ENCODE peak calls at places on chromosomes 16 and 17, in ten cellular contexts. One of them, this sample, is unnamed.

GRCh38 chr17:45660474-45660873 is 123.6 kb upstream of the CRHR1 start:
- DNase-seq in breast epithelium: no peak
- DNase-seq in Panc1: no peak
- DNase-seq in GM23338: peak; percentile 36
- DNase-seq in spleen: no peak
- DNase-seq in H1: no peak
- DNase-seq in HCT116: no peak
- DNase-seq in stomach: no peak
- DNase-seq in prostate gland: no peak
- DNase-seq in GM12892: no peak
- DNase-seq in this sample: no peak

GRCh38 chr16:29307598-29308507 is 98.7 kb downstream of the NPIPB11 start:
- DNase-seq in breast epithelium: no peak
- DNase-seq in Panc1: no peak
- DNase-seq in GM23338: no peak
- DNase-seq in spleen: no peak
- DNase-seq in H1: no peak
- DNase-seq in HCT116: no peak
- DNase-seq in stomach: no peak
- DNase-seq in prostate gland: no peak
- DNase-seq in GM12892: no peak
- DNase-seq in this sample: no peak

GRCh38 chr16:77434365-77435239 is at the start of gene ADAMTS18:
- DNase-seq in breast epithelium: no peak
- DNase-seq in Panc1: no peak
- DNase-seq in GM23338: peak; percentile 72
- DNase-seq in spleen: no peak
- DNase-seq in H1: peak; percentile 63
- DNase-seq in HCT116: no peak
- DNase-seq in stomach: no peak
- DNase-seq in prostate gland: no peak
- DNase-seq in GM12892: no peak
- DNase-seq in this sample: no peak

GRCh38 chr16:68253721-68254120 is 8.5 kb downstream of the PLA2G15 start:
- DNase-seq in breast epithelium: no peak
- DNase-seq in Panc1: no peak
- DNase-seq in GM23338: no peak
- DNase-seq in spleen: no peak
- DNase-seq in H1: no peak
- DNase-seq in HCT116: no peak
- DNase-seq in stomach: no peak
- DNase-seq in prostate gland: no peak
- DNase-seq in GM12892: no peak
- DNase-seq in this sample: no peak

GRCh38 chr17:67891481-67892119 is 66.3 kb downstream of the BPTF start:
- DNase-seq in breast epithelium: no peak
- DNase-seq in Panc1: no peak
- DNase-seq in GM23338: peak; percentile 22
- DNase-seq in spleen: no peak
- DNase-seq in H1: no peak
- DNase-seq in HCT116: peak; percentile 6
- DNase-seq in stomach: no peak
- DNase-seq in prostate gland: peak; percentile 13
- DNase-seq in GM12892: no peak
- DNase-seq in this sample: no peak

GRCh38 chr16:2531696-2532493 is 687 bp upstream of the CEMP1 start:
- DNase-seq in breast epithelium: peak; percentile 99
- DNase-seq in Panc1: peak; percentile 77
- DNase-seq in GM23338: peak; percentile 99
- DNase-seq in spleen: peak; percentile 100
- DNase-seq in H1: peak; percentile 95
- DNase-seq in HCT116: peak; percentile 91
- DNase-seq in stomach: peak; percentile 99
- DNase-seq in prostate gland: peak; percentile 98
- DNase-seq in GM12892: peak; percentile 99
- DNase-seq in this sample: no peak

GRCh38 chr17:74325743-74326379 is at the start of gene KIF19:
- DNase-seq in breast epithelium: no peak
- DNase-seq in Panc1: no peak
- DNase-seq in GM23338: peak; percentile 85
- DNase-seq in spleen: peak; percentile 86
- DNase-seq in H1: peak; percentile 80
- DNase-seq in HCT116: no peak
- DNase-seq in stomach: peak; percentile 55
- DNase-seq in prostate gland: no peak
- DNase-seq in GM12892: peak; percentile 83
- DNase-seq in this sample: no peak

GRCh38 chr16:18932243-18932997 is 6.2 kb upstream of the SMG1 start:
- DNase-seq in breast epithelium: no peak
- DNase-seq in Panc1: no peak
- DNase-seq in GM23338: no peak
- DNase-seq in spleen: no peak
- DNase-seq in H1: no peak
- DNase-seq in HCT116: no peak
- DNase-seq in stomach: no peak
- DNase-seq in prostate gland: no peak
- DNase-seq in GM12892: no peak
- DNase-seq in this sample: no peak

DNA sequence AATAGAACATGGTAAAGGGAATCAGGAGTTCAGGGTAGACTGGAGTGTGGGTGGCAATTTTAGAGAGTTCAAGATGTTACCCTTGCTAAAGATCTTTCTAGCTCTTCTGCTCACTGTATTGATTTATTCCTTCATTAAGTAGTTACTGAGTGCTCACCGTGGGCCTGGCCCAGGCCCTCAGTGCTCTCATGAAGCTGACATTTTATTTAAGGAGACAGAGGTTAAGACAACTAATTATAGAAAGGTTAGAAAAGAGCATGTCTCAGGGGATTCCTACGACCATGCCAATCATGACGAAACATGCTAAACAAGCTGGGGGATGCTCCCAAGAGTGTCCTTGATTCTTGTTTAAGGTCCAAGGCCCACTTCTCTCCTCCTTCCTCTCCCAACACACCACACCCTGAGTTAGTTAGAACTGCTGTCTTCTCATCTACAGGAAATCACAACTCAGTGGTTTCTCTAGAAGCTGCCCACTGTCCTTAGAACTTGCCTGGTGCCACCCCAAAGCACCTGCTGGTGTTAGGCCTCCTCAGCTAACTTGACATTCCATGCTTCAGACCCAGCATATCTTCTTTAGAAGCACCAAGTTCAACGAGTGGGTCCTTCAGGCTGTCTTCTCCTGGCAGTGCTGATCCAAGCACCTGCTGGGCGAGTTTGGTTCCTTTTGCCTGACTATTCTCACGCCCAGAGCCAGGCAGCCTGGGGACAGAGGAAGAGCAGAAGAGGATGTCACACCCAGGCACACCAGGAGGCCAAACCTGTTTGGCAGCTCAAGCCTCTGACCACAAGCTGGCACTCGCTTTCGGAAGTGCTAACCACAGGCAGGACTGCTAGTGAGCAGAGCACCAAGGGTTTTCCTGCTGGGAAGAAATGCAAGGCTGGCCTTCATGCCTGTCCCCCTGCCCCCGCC is 78.9 kb downstream of the GAS7 start:
- DNase-seq in breast epithelium: peak; percentile 92
- DNase-seq in Panc1: no peak
- DNase-seq in GM23338: peak; percentile 45
- DNase-seq in spleen: peak; percentile 89
- DNase-seq in H1: no peak
- DNase-seq in HCT116: peak; percentile 90
- DNase-seq in stomach: peak; percentile 49
- DNase-seq in prostate gland: peak; percentile 95
- DNase-seq in GM12892: no peak
- DNase-seq in this sample: no peak
- TF ChIP-seq POLR2AphosphoS5 in breast epithelium: peak; percentile 59
- TF ChIP-seq POLR2AphosphoS5 in Panc1: no peak
- TF ChIP-seq POLR2AphosphoS5 in GM23338: no peak
- TF ChIP-seq POLR2AphosphoS5 in spleen: peak; percentile 28
- TF ChIP-seq POLR2AphosphoS5 in H1: no peak
- TF ChIP-seq POLR2AphosphoS5 in HCT116: peak; percentile 71
- TF ChIP-seq POLR2AphosphoS5 in stomach: no peak
- TF ChIP-seq POLR2AphosphoS5 in prostate gland: peak; percentile 98
- TF ChIP-seq POLR2AphosphoS5 in GM12892: no peak
- TF ChIP-seq POLR2AphosphoS5 in this sample: no peak

GRCh38 chr17:49327835-49328784 is 33.9 kb downstream of the ZNF652 start:
- DNase-seq in breast epithelium: no peak
- DNase-seq in Panc1: no peak
- DNase-seq in GM23338: no peak
- DNase-seq in spleen: no peak
- DNase-seq in H1: no peak
- DNase-seq in HCT116: no peak
- DNase-seq in stomach: no peak
- DNase-seq in prostate gland: no peak
- DNase-seq in GM12892: no peak
- DNase-seq in this sample: no peak
- TF ChIP-seq POLR2AphosphoS5 in breast epithelium: no peak
- TF ChIP-seq POLR2AphosphoS5 in Panc1: no peak
- TF ChIP-seq POLR2AphosphoS5 in GM23338: no peak
- TF ChIP-seq POLR2AphosphoS5 in spleen: no peak
- TF ChIP-seq POLR2AphosphoS5 in H1: no peak
- TF ChIP-seq POLR2AphosphoS5 in HCT116: no peak
- TF ChIP-seq POLR2AphosphoS5 in stomach: no peak
- TF ChIP-seq POLR2AphosphoS5 in prostate gland: no peak
- TF ChIP-seq POLR2AphosphoS5 in GM12892: no peak
- TF ChIP-seq POLR2AphosphoS5 in this sample: no peak

GRCh38 chr17:77774182-77774581 is 184.3 kb upstream of the TNRC6C start:
- DNase-seq in breast epithelium: no peak
- DNase-seq in Panc1: no peak
- DNase-seq in GM23338: no peak
- DNase-seq in spleen: no peak
- DNase-seq in H1: no peak
- DNase-seq in HCT116: no peak
- DNase-seq in stomach: no peak
- DNase-seq in prostate gland: no peak
- DNase-seq in GM12892: no peak
- DNase-seq in this sample: no peak

GRCh38 chr17:77779711-77780539 is 178.6 kb upstream of the TNRC6C start:
- DNase-seq in breast epithelium: peak; percentile 66
- DNase-seq in Panc1: no peak
- DNase-seq in GM23338: no peak
- DNase-seq in spleen: no peak
- DNase-seq in H1: no peak
- DNase-seq in HCT116: no peak
- DNase-seq in stomach: no peak
- DNase-seq in prostate gland: peak; percentile 24
- DNase-seq in GM12892: no peak
- DNase-seq in this sample: no peak

GRCh38 chr17:77781536-77781935 is 177.0 kb upstream of the TNRC6C start:
- DNase-seq in breast epithelium: no peak
- DNase-seq in Panc1: no peak
- DNase-seq in GM23338: peak; percentile 47
- DNase-seq in spleen: no peak
- DNase-seq in H1: no peak
- DNase-seq in HCT116: no peak
- DNase-seq in stomach: no peak
- DNase-seq in prostate gland: no peak
- DNase-seq in GM12892: no peak
- DNase-seq in this sample: no peak

GRCh38 chr17:77782611-77783010 is 175.9 kb upstream of the TNRC6C start:
- DNase-seq in breast epithelium: no peak
- DNase-seq in Panc1: no peak
- DNase-seq in GM23338: no peak
- DNase-seq in spleen: no peak
- DNase-seq in H1: no peak
- DNase-seq in HCT116: no peak
- DNase-seq in stomach: no peak
- DNase-seq in prostate gland: no peak
- DNase-seq in GM12892: no peak
- DNase-seq in this sample: no peak

DNA sequence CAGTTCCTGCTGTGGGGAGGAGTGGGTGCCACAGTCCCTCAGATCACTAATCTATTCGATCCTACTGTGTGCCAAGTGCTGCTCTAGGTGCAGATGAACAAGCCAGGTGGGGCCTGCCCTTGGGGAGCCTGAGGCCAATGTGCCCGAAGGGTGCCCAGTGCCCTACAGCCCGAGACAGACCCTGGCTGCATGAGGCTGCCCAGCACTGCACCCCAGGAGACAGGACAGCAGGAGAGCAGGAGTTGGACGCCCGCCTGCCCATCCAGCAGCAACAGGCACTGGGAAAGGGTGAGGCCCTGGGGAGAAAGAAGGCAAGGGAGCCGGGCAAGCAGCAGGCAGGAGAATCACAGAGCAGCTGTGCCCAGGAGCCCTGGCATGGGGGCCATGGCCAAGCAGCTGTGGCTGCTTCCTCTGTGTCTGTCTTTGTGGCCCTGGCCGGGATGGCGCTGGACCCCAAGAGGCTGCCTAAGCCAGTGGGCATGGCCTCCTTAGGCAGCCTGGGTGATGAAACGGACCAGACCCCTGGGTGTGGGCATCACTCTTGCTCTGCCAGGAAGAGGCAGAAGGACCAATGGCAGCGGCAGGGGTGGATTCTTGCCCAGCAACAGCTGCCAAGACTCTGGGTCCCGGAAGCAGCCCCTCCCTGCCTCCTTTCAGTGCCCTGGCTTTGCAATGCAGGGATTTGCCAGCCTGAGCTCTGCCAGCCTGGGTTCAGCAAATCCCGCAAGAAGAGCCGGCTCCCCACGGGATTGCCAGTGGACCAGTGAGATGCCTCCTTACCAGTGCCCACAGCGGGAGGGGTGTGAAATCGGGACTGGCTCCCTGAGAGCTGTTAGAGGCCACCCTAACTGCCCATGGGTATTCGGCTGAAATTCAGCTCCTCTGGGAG is 179.6 kb upstream of the TNRC6C start:
- DNase-seq in breast epithelium: peak; percentile 59
- DNase-seq in Panc1: no peak
- DNase-seq in GM23338: no peak
- DNase-seq in spleen: no peak
- DNase-seq in H1: no peak
- DNase-seq in HCT116: no peak
- DNase-seq in stomach: peak; percentile 34
- DNase-seq in prostate gland: peak; percentile 76
- DNase-seq in GM12892: no peak
- DNase-seq in this sample: no peak
- TF ChIP-seq POLR2AphosphoS5 in breast epithelium: no peak
- TF ChIP-seq POLR2AphosphoS5 in Panc1: no peak
- TF ChIP-seq POLR2AphosphoS5 in GM23338: no peak
- TF ChIP-seq POLR2AphosphoS5 in spleen: no peak
- TF ChIP-seq POLR2AphosphoS5 in H1: no peak
- TF ChIP-seq POLR2AphosphoS5 in HCT116: no peak
- TF ChIP-seq POLR2AphosphoS5 in stomach: peak; percentile 49
- TF ChIP-seq POLR2AphosphoS5 in prostate gland: peak; percentile 66
- TF ChIP-seq POLR2AphosphoS5 in GM12892: no peak
- TF ChIP-seq POLR2AphosphoS5 in this sample: no peak

GRCh38 chr17:65711671-65712276 is 150.3 kb upstream of the AXIN2 start:
- DNase-seq in breast epithelium: no peak
- DNase-seq in Panc1: no peak
- DNase-seq in GM23338: no peak
- DNase-seq in spleen: no peak
- DNase-seq in H1: no peak
- DNase-seq in HCT116: no peak
- DNase-seq in stomach: no peak
- DNase-seq in prostate gland: no peak
- DNase-seq in GM12892: no peak
- DNase-seq in this sample: no peak

GRCh38 chr17:65712383-65713267 is 151.2 kb upstream of the AXIN2 start:
- DNase-seq in breast epithelium: no peak
- DNase-seq in Panc1: no peak
- DNase-seq in GM23338: no peak
- DNase-seq in spleen: no peak
- DNase-seq in H1: no peak
- DNase-seq in HCT116: no peak
- DNase-seq in stomach: no peak
- DNase-seq in prostate gland: no peak
- DNase-seq in GM12892: no peak
- DNase-seq in this sample: no peak

GRCh38 chr17:65703891-65704290 is 142.4 kb upstream of the AXIN2 start:
- DNase-seq in breast epithelium: no peak
- DNase-seq in Panc1: no peak
- DNase-seq in GM23338: no peak
- DNase-seq in spleen: no peak
- DNase-seq in H1: no peak
- DNase-seq in HCT116: no peak
- DNase-seq in stomach: no peak
- DNase-seq in prostate gland: no peak
- DNase-seq in GM12892: no peak
- DNase-seq in this sample: no peak

GRCh38 chr17:65707780-65708179 is 146.3 kb upstream of the AXIN2 start:
- DNase-seq in breast epithelium: no peak
- DNase-seq in Panc1: no peak
- DNase-seq in GM23338: no peak
- DNase-seq in spleen: no peak
- DNase-seq in H1: no peak
- DNase-seq in HCT116: no peak
- DNase-seq in stomach: no peak
- DNase-seq in prostate gland: no peak
- DNase-seq in GM12892: no peak
- DNase-seq in this sample: no peak
- TF ChIP-seq POLR2AphosphoS5 in breast epithelium: no peak
- TF ChIP-seq POLR2AphosphoS5 in Panc1: no peak
- TF ChIP-seq POLR2AphosphoS5 in GM23338: no peak
- TF ChIP-seq POLR2AphosphoS5 in spleen: no peak
- TF ChIP-seq POLR2AphosphoS5 in H1: no peak
- TF ChIP-seq POLR2AphosphoS5 in HCT116: no peak
- TF ChIP-seq POLR2AphosphoS5 in stomach: no peak
- TF ChIP-seq POLR2AphosphoS5 in prostate gland: no peak
- TF ChIP-seq POLR2AphosphoS5 in GM12892: no peak
- TF ChIP-seq POLR2AphosphoS5 in this sample: no peak

This sample was measured in SK-N-MC.